ENCODE peak calls at places on chromosomes 7 and 10, in four cellular contexts. One of them, this sample, is unnamed.

GRCh38 chr10:132929953-132930640 is 12.3 kb downstream of the CFAP46 start:
- DNase-seq in mesothelial cell of epicardium: no peak
- DNase-seq in choroid plexus epithelial cell: no peak
- DNase-seq in GM13977: peak; percentile 42
- DNase-seq in this sample: no peak

GRCh38 chr10:26890956-26891355 is 30.2 kb upstream of the ABI1 start:
- DNase-seq in mesothelial cell of epicardium: peak; percentile 44
- DNase-seq in choroid plexus epithelial cell: peak; percentile 89
- DNase-seq in GM13977: peak; percentile 26
- DNase-seq in this sample: peak; percentile 36

GRCh38 chr10:48976208-48976607 is 36.6 kb upstream of the LRRC18 start:
- DNase-seq in choroid plexus epithelial cell: peak; percentile 33
- DNase-seq in mesothelial cell of epicardium: no peak
- DNase-seq in GM13977: no peak
- DNase-seq in this sample: no peak

GRCh38 chr7:76048668-76048988 is 722 bp downstream of the MDH2 start:
- DNase-seq in mesothelial cell of epicardium: peak; percentile 38
- DNase-seq in choroid plexus epithelial cell: no peak
- DNase-seq in GM13977: peak; percentile 67
- DNase-seq in this sample: peak; percentile 65

GRCh38 chr10:133236411-133237240 is 1.0 kb upstream of the VENTX start:
- DNase-seq in mesothelial cell of epicardium: no peak
- DNase-seq in GM13977: no peak
- DNase-seq in choroid plexus epithelial cell: no peak
- DNase-seq in this sample: no peak

GRCh38 chr10:8059191-8059936 is 4.9 kb downstream of the GATA3 start:
- DNase-seq in choroid plexus epithelial cell: no peak
- DNase-seq in GM13977: no peak
- DNase-seq in mesothelial cell of epicardium: no peak
- DNase-seq in this sample: no peak

GRCh38 chr10:81251457-81252115 is 623.4 kb upstream of the NRG3 start:
- DNase-seq in choroid plexus epithelial cell: no peak
- DNase-seq in GM13977: no peak
- DNase-seq in mesothelial cell of epicardium: no peak
- DNase-seq in this sample: no peak

GRCh38 chr7:32299133-32299702 is 191.0 kb downstream of the LSM5 start:
- DNase-seq in mesothelial cell of epicardium: no peak
- DNase-seq in choroid plexus epithelial cell: no peak
- DNase-seq in GM13977: no peak
- DNase-seq in this sample: no peak

GRCh38 chr10:132637477-132638129 is 100.0 kb downstream of the INPP5A start:
- DNase-seq in GM13977: peak; percentile 89
- DNase-seq in choroid plexus epithelial cell: peak; percentile 81
- DNase-seq in mesothelial cell of epicardium: no peak
- DNase-seq in this sample: peak; percentile 84

GRCh38 chr10:110885932-110886674 is 14.4 kb downstream of the PDCD4 start:
- DNase-seq in GM13977: no peak
- DNase-seq in choroid plexus epithelial cell: no peak
- DNase-seq in mesothelial cell of epicardium: no peak
- DNase-seq in this sample: no peak

GRCh38 chr7:133950856-133951255 is 176.3 kb upstream of the LRGUK start:
- DNase-seq in mesothelial cell of epicardium: no peak
- DNase-seq in choroid plexus epithelial cell: no peak
- DNase-seq in GM13977: no peak
- DNase-seq in this sample: no peak

GRCh38 chr7:25619963-25620799 is 391.9 kb upstream of the NPVF start:
- DNase-seq in GM13977: no peak
- DNase-seq in choroid plexus epithelial cell: peak; percentile 90
- DNase-seq in mesothelial cell of epicardium: no peak
- DNase-seq in this sample: no peak

GRCh38 chr10:119370972-119371703 is 163.8 kb downstream of the GRK5 start:
- DNase-seq in GM13977: no peak
- DNase-seq in mesothelial cell of epicardium: peak; percentile 47
- DNase-seq in choroid plexus epithelial cell: peak; percentile 80
- DNase-seq in this sample: no peak

GRCh38 chr10:58220769-58221448 is 46.8 kb downstream of the IPMK start:
- DNase-seq in mesothelial cell of epicardium: no peak
- DNase-seq in choroid plexus epithelial cell: peak; percentile 66
- DNase-seq in GM13977: no peak
- DNase-seq in this sample: no peak

GRCh38 chr7:33186187-33186586 is 56.8 kb downstream of the BBS9 start:
- DNase-seq in GM13977: no peak
- DNase-seq in mesothelial cell of epicardium: no peak
- DNase-seq in choroid plexus epithelial cell: peak; percentile 83
- DNase-seq in this sample: no peak

GRCh38 chr7:6385110-6385792 is 62.5 kb downstream of the DAGLB start:
- DNase-seq in mesothelial cell of epicardium: no peak
- DNase-seq in GM13977: no peak
- DNase-seq in choroid plexus epithelial cell: peak; percentile 95
- DNase-seq in this sample: no peak

GRCh38 chr7:85104432-85105205 is 82.2 kb downstream of the SEMA3D start:
- DNase-seq in mesothelial cell of epicardium: no peak
- DNase-seq in GM13977: no peak
- DNase-seq in choroid plexus epithelial cell: peak; percentile 39
- DNase-seq in this sample: no peak

GRCh38 chr7:74304550-74304949 is 15.3 kb downstream of the CLIP2 start:
- DNase-seq in GM13977: no peak
- DNase-seq in mesothelial cell of epicardium: no peak
- DNase-seq in choroid plexus epithelial cell: no peak
- DNase-seq in this sample: no peak
- TF ChIP-seq CTCF in GM13977: no peak
- TF ChIP-seq CTCF in mesothelial cell of epicardium: no peak
- TF ChIP-seq CTCF in choroid plexus epithelial cell: no peak
- TF ChIP-seq CTCF in this sample: no peak

GRCh38 chr7:49324707-49325106 is 400.4 kb downstream of the CDC14C start:
- DNase-seq in mesothelial cell of epicardium: no peak
- DNase-seq in choroid plexus epithelial cell: no peak
- DNase-seq in GM13977: no peak
- DNase-seq in this sample: no peak
- TF ChIP-seq CTCF in mesothelial cell of epicardium: no peak
- TF ChIP-seq CTCF in choroid plexus epithelial cell: no peak
- TF ChIP-seq CTCF in GM13977: no peak
- TF ChIP-seq CTCF in this sample: no peak

DNA sequence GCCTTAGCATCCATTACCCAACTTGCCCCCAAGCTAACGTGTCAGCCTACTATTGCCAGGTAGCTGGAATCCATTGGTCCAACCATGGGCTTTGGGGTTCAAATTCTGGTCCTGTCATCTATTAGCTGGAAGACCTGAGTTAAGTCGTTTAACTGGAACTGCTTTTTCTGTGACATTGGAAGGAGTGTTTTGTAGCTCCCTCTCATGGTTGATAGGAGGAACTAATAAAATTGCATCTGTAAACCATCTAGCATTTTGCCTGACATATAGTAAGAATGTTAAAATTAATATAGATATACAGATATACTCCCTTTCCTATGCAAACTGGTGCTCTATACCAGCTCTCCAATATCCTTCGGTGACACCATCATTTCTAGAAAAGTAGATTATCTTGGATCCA is 23.8 kb upstream of the SLF2 start:
- DNase-seq in GM13977: no peak
- DNase-seq in mesothelial cell of epicardium: no peak
- DNase-seq in choroid plexus epithelial cell: peak; percentile 48
- DNase-seq in this sample: no peak
- TF ChIP-seq CTCF in GM13977: peak; percentile 32
- TF ChIP-seq CTCF in mesothelial cell of epicardium: peak; percentile 24
- TF ChIP-seq CTCF in choroid plexus epithelial cell: peak; percentile 41
- TF ChIP-seq CTCF in this sample: no peak

GRCh38 chr7:142391191-142391992 is 133.5 kb upstream of the PRSS58 start:
- DNase-seq in GM13977: no peak
- DNase-seq in mesothelial cell of epicardium: no peak
- DNase-seq in choroid plexus epithelial cell: peak; percentile 21
- DNase-seq in this sample: peak; percentile 25
- TF ChIP-seq CTCF in GM13977: peak; percentile 49
- TF ChIP-seq CTCF in mesothelial cell of epicardium: no peak
- TF ChIP-seq CTCF in choroid plexus epithelial cell: peak; percentile 56
- TF ChIP-seq CTCF in this sample: peak; percentile 13

GRCh38 chr10:88987243-88987726 is 3.3 kb upstream of the FAS start:
- DNase-seq in mesothelial cell of epicardium: no peak
- DNase-seq in choroid plexus epithelial cell: peak; percentile 68
- DNase-seq in GM13977: no peak
- DNase-seq in this sample: no peak
- TF ChIP-seq CTCF in mesothelial cell of epicardium: no peak
- TF ChIP-seq CTCF in choroid plexus epithelial cell: no peak
- TF ChIP-seq CTCF in GM13977: peak; percentile 2
- TF ChIP-seq CTCF in this sample: peak; percentile 0

DNA sequence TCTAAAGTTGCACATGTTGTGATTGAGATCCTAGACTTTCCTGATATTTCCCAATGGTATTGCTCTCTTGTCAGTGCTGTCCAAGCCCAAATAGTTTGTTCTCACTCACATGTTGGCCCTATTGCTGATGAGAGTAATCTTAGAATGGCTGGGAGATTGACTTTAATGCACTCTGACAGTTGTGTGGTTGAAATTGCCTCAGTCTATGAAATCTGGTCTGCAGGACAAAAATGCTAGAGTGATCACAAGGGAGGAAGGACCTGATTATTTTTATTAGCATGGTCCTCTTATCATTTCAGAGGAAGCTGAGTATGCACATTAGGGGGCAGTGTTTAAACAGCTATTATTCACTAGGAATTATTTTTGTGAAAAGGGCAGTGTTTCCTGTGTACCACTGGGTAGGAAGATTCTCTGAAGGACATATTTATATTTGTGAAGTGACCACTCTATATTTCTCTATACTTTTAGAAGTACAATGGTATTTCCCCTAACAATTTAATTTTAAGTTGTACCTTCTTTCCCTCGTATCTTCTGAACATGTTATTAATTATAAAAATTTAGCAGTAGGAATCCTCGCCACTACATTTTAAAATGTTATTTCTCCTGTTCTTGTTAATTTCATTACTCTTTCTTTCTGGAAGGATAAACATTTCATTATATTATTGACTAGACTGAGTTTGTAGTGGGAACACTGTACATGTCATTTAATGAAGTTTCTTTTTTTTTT is 64.4 kb downstream of the SUGCT start:
- DNase-seq in mesothelial cell of epicardium: no peak
- DNase-seq in choroid plexus epithelial cell: peak; percentile 94
- DNase-seq in GM13977: no peak
- DNase-seq in this sample: no peak
- TF ChIP-seq CTCF in mesothelial cell of epicardium: no peak
- TF ChIP-seq CTCF in choroid plexus epithelial cell: peak; percentile 68
- TF ChIP-seq CTCF in GM13977: peak; percentile 22
- TF ChIP-seq CTCF in this sample: no peak

GRCh38 chr7:88358534-88358838 is 51.8 kb upstream of the STEAP4 start:
- DNase-seq in choroid plexus epithelial cell: no peak
- DNase-seq in GM13977: no peak
- DNase-seq in mesothelial cell of epicardium: no peak
- DNase-seq in this sample: no peak
- TF ChIP-seq CTCF in choroid plexus epithelial cell: no peak
- TF ChIP-seq CTCF in GM13977: no peak
- TF ChIP-seq CTCF in mesothelial cell of epicardium: no peak
- TF ChIP-seq CTCF in this sample: no peak

This sample was measured in GM13976.